ENCODE peak calls at places on chromosomes 6 and 20, in nine cellular contexts. B is CD4-positive, alpha-beta T cell; G is stimulated activated naive CD4-positive, alpha-beta T cell; I is activated CD8-positive, alpha-beta T cell treated with anti-CD3 and anti-CD28 coated beads for 36 hours; A is AG09319; W is stimulated activated effector memory CD8-positive, alpha-beta T cell treated with anti-CD3 and anti-CD28 coated beads, Interleukin-12 subunit alpha, Interleukin-12 subunit beta, amount 100 ng/mL, for 72 hours; O is head of caudate nucleus; C is Peyer's patch; X is activated CD8-positive, alpha-beta memory T cell treated with anti-CD3 and anti-CD28 coated beads for 4 hours. U is an unnamed sample.

GRCh38 chr6:4518506-4518905 is 257.7 kb upstream of the CDYL start:
- DNase-seq in W (no peak), C (no peak), I (no peak), O (no peak), A (no peak), B (no peak), G (no peak), X (no peak), U (no peak)

GRCh38 chr6:109693128-109693527 is 2.0 kb downstream of the FIG4 start:
- DNase-seq in W (no peak), A (no peak), C (no peak), X (no peak), B (no peak), I (no peak), O (no peak), G (no peak), U (peak; percentile 24)

GRCh38 chr6:169172435-169172834 is 81.2 kb downstream of the THBS2 start:
- DNase-seq in O (no peak), A (peak; percentile 69), I (no peak), C (no peak), G (no peak), W (no peak), B (no peak), X (no peak), U (no peak)

GRCh38 chr6:161418458-161418945 is 144.6 kb upstream of the AGPAT4 start:
- DNase-seq in I (peak; percentile 55), G (no peak), X (no peak), B (no peak), W (no peak), O (peak; percentile 82), C (no peak), A (peak; percentile 71), U (peak; percentile 93)

GRCh38 chr20:58406422-58407001 is 17.5 kb downstream of the VAPB start:
- DNase-seq in W (no peak), O (no peak), C (no peak), X (no peak), B (no peak), A (no peak), I (no peak), G (no peak), U (no peak)

GRCh38 chr20:47727909-47728361 is 57.3 kb downstream of the SULF2 start:
- DNase-seq in A (no peak), B (no peak), O (peak; percentile 74), I (no peak), W (no peak), G (no peak), X (no peak), C (no peak), U (peak; percentile 89)

GRCh38 chr6:170096191-170096802 is 194.6 kb downstream of the DLL1 start:
- DNase-seq in A (no peak), B (no peak), X (no peak), I (no peak), G (no peak), W (peak; percentile 29), C (no peak), O (no peak), U (no peak)

GRCh38 chr6:167550936-167551633 is 226.2 kb downstream of the TTLL2 start:
- DNase-seq in C (peak; percentile 74), G (no peak), X (no peak), W (no peak), I (no peak), O (peak; percentile 87), B (no peak), A (no peak), U (peak; percentile 72)

GRCh38 chr6:150528648-150529285 is 70.9 kb upstream of the PLEKHG1 start:
- DNase-seq in C (no peak), G (no peak), O (peak; percentile 10), W (no peak), I (peak; percentile 5), A (no peak), B (no peak), X (no peak), U (peak; percentile 19)

GRCh38 chr6:170010665-170011232 is 259.3 kb downstream of the ERMARD start:
- DNase-seq in B (no peak), A (no peak), G (no peak), W (no peak), I (no peak), O (no peak), C (peak; percentile 29), X (no peak), U (no peak)

GRCh38 chr20:61832181-61832580 is 233.5 kb downstream of the TAF4 start:
- DNase-seq in B (no peak), W (no peak), A (no peak), I (no peak), C (no peak), G (no peak), O (no peak), X (no peak), U (no peak)

GRCh38 chr6:132931937-132932336 is 117.6 kb downstream of the RPS12 start:
- DNase-seq in O (no peak), X (no peak), W (no peak), G (no peak), I (no peak), B (no peak), C (no peak), A (peak; percentile 40), U (no peak)

GRCh38 chr6:163170294-163170883 is 244.1 kb upstream of the QKI start:
- DNase-seq in W (peak; percentile 58), I (peak; percentile 50), B (no peak), O (no peak), C (no peak), A (no peak), G (no peak), X (no peak), U (no peak)

GRCh38 chr20:32437391-32438074 is 79.4 kb downstream of the ASXL1 start:
- DNase-seq in G (no peak), O (no peak), C (no peak), W (no peak), X (no peak), B (no peak), A (no peak), I (peak; percentile 34), U (no peak)

GRCh38 chr6:165663736-165664552 is 903 bp upstream of the PDE10A start:
- DNase-seq in B (no peak), C (no peak), X (no peak), G (no peak), W (no peak), I (no peak), A (no peak), O (no peak), U (no peak)

GRCh38 chr20:15288076-15288475 is 950.7 kb upstream of the FLRT3 start:
- DNase-seq in X (no peak), C (no peak), O (no peak), G (no peak), B (no peak), A (no peak), W (no peak), I (no peak), U (peak; percentile 12)

U was measured in pons.